ENCODE peak calls at places on chromosomes 13 and 19, in six cellular contexts. P is EH; O is activated gamma-delta T cell treated with Interleukin-2 at 50 U/mL for 16 hours; Y is anterior cingulate cortex; B is AG20443; N is stimulated activated CD4-positive, alpha-beta T cell treated with anti-CD3 and anti-CD28 coated beads, Interleukin-2, amount 100 ng/mL, for 24 hours. V is an unnamed sample.

GRCh38 chr19:48928164-48929005 is 5.1 kb upstream of the DHDH start:
- DNase-seq in P (no peak), O (no peak), Y (no peak), B (no peak), N (no peak), V (peak; percentile 58)

GRCh38 chr13:49858183-49858856 is 65.8 kb upstream of the KPNA3 start:
- DNase-seq in P (peak; percentile 97), O (no peak), Y (no peak), B (peak; percentile 71), N (no peak), V (peak; percentile 99)

GRCh38 chr19:34985249-34986022 is 14.7 kb upstream of the GRAMD1A start:
- DNase-seq in P (peak; percentile 58), O (peak; percentile 34), Y (no peak), B (peak; percentile 44), N (no peak), V (peak; percentile 24)

GRCh38 chr19:28820289-28820688 is 392.7 kb downstream of the UQCRFS1 start:
- DNase-seq in P (no peak), O (no peak), Y (no peak), B (no peak), N (no peak), V (no peak)

GRCh38 chr13:91836554-91836953 is 438.1 kb downstream of the GPC5 start:
- DNase-seq in P (no peak), O (no peak), Y (no peak), B (no peak), N (no peak), V (no peak)

GRCh38 chr19:48102870-48103751 is 7.5 kb downstream of the PLA2G4C start:
- DNase-seq in P (peak; percentile 59), O (no peak), Y (no peak), B (peak; percentile 57), N (peak; percentile 42), V (peak; percentile 49)

GRCh38 chr13:48236528-48237353 is 3.7 kb downstream of the ITM2B start:
- DNase-seq in P (no peak), O (no peak), Y (no peak), B (no peak), N (no peak), V (no peak)

GRCh38 chr19:12969292-12969988 is at the start of gene DAND5:
- DNase-seq in P (peak; percentile 21), O (no peak), Y (peak; percentile 35), B (no peak), N (no peak), V (no peak)

GRCh38 chr13:112255550-112256120 is 120.5 kb upstream of the SPACA7 start:
- DNase-seq in P (no peak), O (no peak), Y (no peak), B (no peak), N (no peak), V (no peak)

GRCh38 chr13:59444210-59444857 is 719.4 kb downstream of the DIAPH3 start:
- DNase-seq in P (no peak), O (no peak), Y (no peak), B (no peak), N (no peak), V (no peak)

GRCh38 chr19:3801412-3802096 is 15.4 kb upstream of the MATK start:
- DNase-seq in P (peak; percentile 33), O (peak; percentile 65), Y (peak; percentile 60), B (peak; percentile 64), N (peak; percentile 58), V (no peak)

GRCh38 chr19:41994521-41994971 is 516 bp upstream of the ATP1A3 start:
- DNase-seq in P (no peak), O (no peak), Y (no peak), B (no peak), N (peak; percentile 22), V (no peak)

GRCh38 chr13:91264484-91264883 is 83.0 kb upstream of the MIR17HG start:
- DNase-seq in P (no peak), O (no peak), Y (no peak), B (no peak), N (no peak), V (no peak)

GRCh38 chr19:8180018-8180417 is 29.2 kb upstream of the CERS4 start:
- DNase-seq in P (no peak), O (no peak), Y (no peak), B (no peak), N (no peak), V (no peak)

GRCh38 chr19:46491975-46492682 is 3.5 kb downstream of the PNMA8B start:
- DNase-seq in P (no peak), O (no peak), Y (no peak), B (no peak), N (no peak), V (no peak)

GRCh38 chr19:16714702-16715294 is 4.8 kb upstream of the NWD1 start:
- DNase-seq in P (peak; percentile 46), O (peak; percentile 29), Y (peak; percentile 17), B (peak; percentile 66), N (peak; percentile 33), V (peak; percentile 24)

GRCh38 chr19:18437481-18438330 is at the start of gene ISYNA1:
- DNase-seq in P (peak; percentile 49), O (peak; percentile 54), Y (no peak), B (peak; percentile 59), N (peak; percentile 57), V (peak; percentile 20)